ENCODE peak calls at places on chromosome 19, in six cellular contexts. X is GM10248; M is GM12865; R is nucleus accumbens; A is lower lobe of right lung; P is stimulated activated naive CD8-positive, alpha-beta T cell treated with anti-CD3 and anti-CD28 coated beads, Interleukin-15, Interleukin-2, amounts not matched to agents 100 U/mL and 50 U/mL, for 24 hours. N is an unnamed sample.

GRCh38 chr19:3576696-3577443 is 4.1 kb downstream of the HMG20B start:
- DNase-seq in X (no peak), M (no peak), R (peak; percentile 63), A (no peak), P (no peak), N (no peak)

GRCh38 chr19:35596366-35596999 is 10.5 kb downstream of the PMIS2 start:
- DNase-seq in X (peak; percentile 75), M (peak; percentile 87), R (no peak), A (no peak), P (peak; percentile 27), N (no peak)

GRCh38 chr19:2235026-2235395 is 1.1 kb downstream of the PLEKHJ1 start:
- DNase-seq in X (no peak), M (no peak), R (no peak), A (no peak), P (no peak), N (no peak)

GRCh38 chr19:55493052-55493649 is 4.9 kb downstream of the SSC5D start:
- DNase-seq in X (no peak), M (no peak), R (no peak), A (no peak), P (no peak), N (no peak)

GRCh38 chr19:35983177-35983576 is 11.8 kb upstream of the SDHAF1 start:
- DNase-seq in X (no peak), M (no peak), R (no peak), A (no peak), P (no peak), N (no peak)

GRCh38 chr19:39514840-39515550 is at the start of gene SELENOV:
- DNase-seq in X (no peak), M (no peak), R (peak; percentile 9), A (no peak), P (peak; percentile 49), N (no peak)

GRCh38 chr19:41734585-41734984 is 20.7 kb upstream of the CEACAM6 start:
- DNase-seq in X (no peak), M (no peak), R (no peak), A (peak; percentile 64), P (no peak), N (no peak)

GRCh38 chr19:14385492-14385891 is 4.2 kb downstream of the ADGRE5 start:
- DNase-seq in X (peak; percentile 16), M (peak; percentile 56), R (no peak), A (no peak), P (peak; percentile 59), N (no peak)

GRCh38 chr19:36030264-36031148 is 2.2 kb downstream of the CLIP3 start:
- DNase-seq in X (no peak), M (peak; percentile 67), R (no peak), A (no peak), P (no peak), N (no peak)

GRCh38 chr19:41328157-41328817 is 18.3 kb downstream of the CCDC97 start:
- DNase-seq in X (no peak), M (peak; percentile 43), R (no peak), A (no peak), P (peak; percentile 62), N (no peak)

GRCh38 chr19:43490759-43491158 is 13.8 kb downstream of the PHLDB3 start:
- DNase-seq in X (no peak), M (no peak), R (no peak), A (no peak), P (no peak), N (no peak)

GRCh38 chr19:23460656-23461055 is 65.4 kb upstream of the ZNF91 start:
- DNase-seq in X (no peak), M (no peak), R (no peak), A (no peak), P (no peak), N (no peak)

GRCh38 chr19:58372311-58373133 is 8.3 kb downstream of the ZNF837 start:
- DNase-seq in X (no peak), M (no peak), R (no peak), A (no peak), P (no peak), N (no peak)

GRCh38 chr19:53132231-53132991 is at the start of gene ZNF415:
- DNase-seq in X (peak; percentile 69), M (no peak), R (peak; percentile 82), A (peak; percentile 69), P (peak; percentile 59), N (peak; percentile 72)

GRCh38 chr19:531753-532571 is at the start of gene CDC34:
- DNase-seq in X (peak; percentile 50), M (no peak), R (no peak), A (no peak), P (no peak), N (no peak)

GRCh38 chr19:4430760-4431159 is 26.8 kb downstream of the UBXN6 start:
- DNase-seq in X (no peak), M (peak; percentile 36), R (no peak), A (peak; percentile 56), P (no peak), N (no peak)

GRCh38 chr19:18439025-18439909 is 1.3 kb upstream of the ISYNA1 start:
- DNase-seq in X (no peak), M (no peak), R (no peak), A (no peak), P (no peak), N (no peak)

GRCh38 chr19:56348289-56348877 is 33.7 kb upstream of the ZSCAN5A start:
- DNase-seq in X (no peak), M (peak; percentile 25), R (no peak), A (no peak), P (peak; percentile 42), N (no peak)

GRCh38 chr19:18496167-18496979 is 25.5 kb downstream of the ELL start:
- DNase-seq in X (peak; percentile 65), M (peak; percentile 69), R (no peak), A (peak; percentile 78), P (peak; percentile 65), N (no peak)

GRCh38 chr19:11381535-11382369 is 2.4 kb downstream of the EPOR start:
- DNase-seq in X (peak; percentile 88), M (peak; percentile 98), R (no peak), A (peak; percentile 79), P (peak; percentile 85), N (no peak)

GRCh38 chr19:18514800-18515682 is 6.8 kb downstream of the ELL start:
- DNase-seq in X (no peak), M (no peak), R (peak; percentile 23), A (peak; percentile 87), P (no peak), N (no peak)

GRCh38 chr19:29806098-29806866 is 5.5 kb upstream of the CCNE1 start:
- DNase-seq in X (no peak), M (peak; percentile 25), R (no peak), A (peak; percentile 42), P (no peak), N (no peak)

N was measured in C1 segment of cervical spinal cord.